ENCODE peak calls at places on chromosomes 13 and 19, in six cellular contexts. One of them, this sample, is unnamed.

GRCh38 chr13:27797228-27797624 is 4.9 kb downstream of the GSX1 start:
- DNase-seq in CD8-positive, alpha-beta memory T cell: no peak
- DNase-seq in uterus: no peak
- DNase-seq in cardiac muscle cell: peak; percentile 39
- DNase-seq in ascending aorta: no peak
- DNase-seq in mucosa of descending colon: no peak
- DNase-seq in this sample: no peak

GRCh38 chr13:113405481-113406300 is 41.8 kb upstream of the GRTP1 start:
- DNase-seq in CD8-positive, alpha-beta memory T cell: no peak
- DNase-seq in uterus: no peak
- DNase-seq in cardiac muscle cell: no peak
- DNase-seq in ascending aorta: no peak
- DNase-seq in mucosa of descending colon: no peak
- DNase-seq in this sample: no peak

GRCh38 chr19:46480409-46480808 is 9.0 kb upstream of the PNMA8A start:
- DNase-seq in CD8-positive, alpha-beta memory T cell: no peak
- DNase-seq in uterus: peak; percentile 76
- DNase-seq in cardiac muscle cell: peak; percentile 89
- DNase-seq in ascending aorta: no peak
- DNase-seq in mucosa of descending colon: no peak
- DNase-seq in this sample: peak; percentile 49

GRCh38 chr19:13826652-13827235 is 31.5 kb downstream of the ZSWIM4 start:
- DNase-seq in CD8-positive, alpha-beta memory T cell: no peak
- DNase-seq in uterus: no peak
- DNase-seq in cardiac muscle cell: no peak
- DNase-seq in ascending aorta: no peak
- DNase-seq in mucosa of descending colon: no peak
- DNase-seq in this sample: no peak

GRCh38 chr19:4018775-4019504 is 11.4 kb downstream of the PIAS4 start:
- DNase-seq in CD8-positive, alpha-beta memory T cell: no peak
- DNase-seq in uterus: no peak
- DNase-seq in cardiac muscle cell: no peak
- DNase-seq in ascending aorta: no peak
- DNase-seq in mucosa of descending colon: no peak
- DNase-seq in this sample: no peak

GRCh38 chr13:28582225-28582891 is 76.6 kb upstream of the POMP start:
- DNase-seq in CD8-positive, alpha-beta memory T cell: no peak
- DNase-seq in uterus: no peak
- DNase-seq in cardiac muscle cell: peak; percentile 15
- DNase-seq in ascending aorta: no peak
- DNase-seq in mucosa of descending colon: no peak
- DNase-seq in this sample: no peak

GRCh38 chr13:67221630-67222226 is 8.4 kb downstream of the PCDH9 start:
- DNase-seq in CD8-positive, alpha-beta memory T cell: no peak
- DNase-seq in uterus: no peak
- DNase-seq in cardiac muscle cell: peak; percentile 1
- DNase-seq in ascending aorta: no peak
- DNase-seq in mucosa of descending colon: no peak
- DNase-seq in this sample: no peak

GRCh38 chr13:64369121-64369520 is 2861.0 kb downstream of the PCDH9 start:
- DNase-seq in CD8-positive, alpha-beta memory T cell: no peak
- DNase-seq in uterus: no peak
- DNase-seq in cardiac muscle cell: peak; percentile 6
- DNase-seq in ascending aorta: no peak
- DNase-seq in mucosa of descending colon: no peak
- DNase-seq in this sample: no peak

GRCh38 chr13:110125613-110126272 is 181.2 kb downstream of the COL4A1 start:
- DNase-seq in CD8-positive, alpha-beta memory T cell: no peak
- DNase-seq in uterus: no peak
- DNase-seq in cardiac muscle cell: no peak
- DNase-seq in ascending aorta: no peak
- DNase-seq in mucosa of descending colon: no peak
- DNase-seq in this sample: no peak

GRCh38 chr13:106573855-106574254 is 5.9 kb upstream of the ARGLU1 start:
- DNase-seq in CD8-positive, alpha-beta memory T cell: no peak
- DNase-seq in uterus: peak; percentile 43
- DNase-seq in cardiac muscle cell: peak; percentile 55
- DNase-seq in ascending aorta: no peak
- DNase-seq in mucosa of descending colon: no peak
- DNase-seq in this sample: no peak

GRCh38 chr19:19062454-19063182 is 1.2 kb upstream of the SLC25A42 start:
- DNase-seq in CD8-positive, alpha-beta memory T cell: no peak
- DNase-seq in uterus: no peak
- DNase-seq in cardiac muscle cell: no peak
- DNase-seq in ascending aorta: no peak
- DNase-seq in mucosa of descending colon: no peak
- DNase-seq in this sample: no peak

GRCh38 chr13:44449999-44450821 is 76.6 kb downstream of the SERP2 start:
- DNase-seq in CD8-positive, alpha-beta memory T cell: no peak
- DNase-seq in uterus: no peak
- DNase-seq in cardiac muscle cell: no peak
- DNase-seq in ascending aorta: no peak
- DNase-seq in mucosa of descending colon: no peak
- DNase-seq in this sample: no peak

GRCh38 chr13:24407844-24408243 is 98.5 kb downstream of the C1QTNF9 start:
- DNase-seq in CD8-positive, alpha-beta memory T cell: no peak
- DNase-seq in uterus: no peak
- DNase-seq in cardiac muscle cell: no peak
- DNase-seq in ascending aorta: no peak
- DNase-seq in mucosa of descending colon: no peak
- DNase-seq in this sample: no peak

GRCh38 chr13:108924154-108924940 is 294.9 kb downstream of the MYO16 start:
- DNase-seq in CD8-positive, alpha-beta memory T cell: no peak
- DNase-seq in uterus: no peak
- DNase-seq in cardiac muscle cell: no peak
- DNase-seq in ascending aorta: no peak
- DNase-seq in mucosa of descending colon: no peak
- DNase-seq in this sample: no peak

GRCh38 chr19:4375164-4375619 is 25.2 kb downstream of the SH3GL1 start:
- DNase-seq in CD8-positive, alpha-beta memory T cell: no peak
- DNase-seq in uterus: no peak
- DNase-seq in cardiac muscle cell: no peak
- DNase-seq in ascending aorta: no peak
- DNase-seq in mucosa of descending colon: peak; percentile 70
- DNase-seq in this sample: no peak

GRCh38 chr19:35885909-35886308 is 14.4 kb downstream of the NFKBID start:
- DNase-seq in CD8-positive, alpha-beta memory T cell: no peak
- DNase-seq in uterus: no peak
- DNase-seq in cardiac muscle cell: no peak
- DNase-seq in ascending aorta: no peak
- DNase-seq in mucosa of descending colon: no peak
- DNase-seq in this sample: no peak

GRCh38 chr13:102897371-102898138 is 51.7 kb downstream of the ERCC5 start:
- DNase-seq in CD8-positive, alpha-beta memory T cell: no peak
- DNase-seq in uterus: no peak
- DNase-seq in cardiac muscle cell: no peak
- DNase-seq in ascending aorta: no peak
- DNase-seq in mucosa of descending colon: no peak
- DNase-seq in this sample: no peak

GRCh38 chr13:113150545-113151365 is 7.7 kb upstream of the PROZ start:
- DNase-seq in CD8-positive, alpha-beta memory T cell: no peak
- DNase-seq in uterus: no peak
- DNase-seq in cardiac muscle cell: no peak
- DNase-seq in ascending aorta: no peak
- DNase-seq in mucosa of descending colon: no peak
- DNase-seq in this sample: no peak

GRCh38 chr13:24074687-24075086 is 85.8 kb upstream of the SPATA13 start:
- DNase-seq in CD8-positive, alpha-beta memory T cell: no peak
- DNase-seq in uterus: no peak
- DNase-seq in cardiac muscle cell: no peak
- DNase-seq in ascending aorta: no peak
- DNase-seq in mucosa of descending colon: no peak
- DNase-seq in this sample: no peak

GRCh38 chr19:40974633-40975037 is 16.4 kb upstream of the CYP2B6 start:
- DNase-seq in CD8-positive, alpha-beta memory T cell: peak; percentile 66
- DNase-seq in uterus: peak; percentile 54
- DNase-seq in cardiac muscle cell: peak; percentile 86
- DNase-seq in ascending aorta: no peak
- DNase-seq in mucosa of descending colon: peak; percentile 74
- DNase-seq in this sample: peak; percentile 83

GRCh38 chr19:4571305-4571917 is 11.9 kb upstream of the SEMA6B start:
- DNase-seq in CD8-positive, alpha-beta memory T cell: no peak
- DNase-seq in uterus: no peak
- DNase-seq in cardiac muscle cell: peak; percentile 50
- DNase-seq in ascending aorta: no peak
- DNase-seq in mucosa of descending colon: no peak
- DNase-seq in this sample: no peak

GRCh38 chr19:7415163-7415856 is 66.6 kb downstream of the ARHGEF18 start:
- DNase-seq in CD8-positive, alpha-beta memory T cell: no peak
- DNase-seq in uterus: no peak
- DNase-seq in cardiac muscle cell: peak; percentile 40
- DNase-seq in ascending aorta: no peak
- DNase-seq in mucosa of descending colon: no peak
- DNase-seq in this sample: no peak

GRCh38 chr13:110677731-110678545 is 28.0 kb downstream of the CARS2 start:
- DNase-seq in CD8-positive, alpha-beta memory T cell: no peak
- DNase-seq in uterus: no peak
- DNase-seq in cardiac muscle cell: peak; percentile 13
- DNase-seq in ascending aorta: no peak
- DNase-seq in mucosa of descending colon: no peak
- DNase-seq in this sample: no peak

GRCh38 chr19:4379383-4380253 is 20.7 kb downstream of the SH3GL1 start:
- DNase-seq in CD8-positive, alpha-beta memory T cell: peak; percentile 17
- DNase-seq in uterus: peak; percentile 28
- DNase-seq in cardiac muscle cell: peak; percentile 63
- DNase-seq in ascending aorta: no peak
- DNase-seq in mucosa of descending colon: peak; percentile 40
- DNase-seq in this sample: no peak

GRCh38 chr19:7855426-7856276 is 18.5 kb downstream of the PRR36 start:
- DNase-seq in CD8-positive, alpha-beta memory T cell: no peak
- DNase-seq in uterus: no peak
- DNase-seq in cardiac muscle cell: no peak
- DNase-seq in ascending aorta: no peak
- DNase-seq in mucosa of descending colon: no peak
- DNase-seq in this sample: no peak

GRCh38 chr19:50362656-50363424 is 2.6 kb downstream of the NAPSA start:
- DNase-seq in CD8-positive, alpha-beta memory T cell: no peak
- DNase-seq in uterus: no peak
- DNase-seq in cardiac muscle cell: no peak
- DNase-seq in ascending aorta: no peak
- DNase-seq in mucosa of descending colon: no peak
- DNase-seq in this sample: no peak

GRCh38 chr13:30047154-30047874 is 196.9 kb upstream of the UBL3 start:
- DNase-seq in CD8-positive, alpha-beta memory T cell: no peak
- DNase-seq in uterus: no peak
- DNase-seq in cardiac muscle cell: peak; percentile 27
- DNase-seq in ascending aorta: no peak
- DNase-seq in mucosa of descending colon: no peak
- DNase-seq in this sample: no peak

GRCh38 chr13:112733661-112734379 is 44.0 kb downstream of the ATP11A start:
- DNase-seq in CD8-positive, alpha-beta memory T cell: no peak
- DNase-seq in uterus: no peak
- DNase-seq in cardiac muscle cell: no peak
- DNase-seq in ascending aorta: no peak
- DNase-seq in mucosa of descending colon: no peak
- DNase-seq in this sample: no peak

DNA sequence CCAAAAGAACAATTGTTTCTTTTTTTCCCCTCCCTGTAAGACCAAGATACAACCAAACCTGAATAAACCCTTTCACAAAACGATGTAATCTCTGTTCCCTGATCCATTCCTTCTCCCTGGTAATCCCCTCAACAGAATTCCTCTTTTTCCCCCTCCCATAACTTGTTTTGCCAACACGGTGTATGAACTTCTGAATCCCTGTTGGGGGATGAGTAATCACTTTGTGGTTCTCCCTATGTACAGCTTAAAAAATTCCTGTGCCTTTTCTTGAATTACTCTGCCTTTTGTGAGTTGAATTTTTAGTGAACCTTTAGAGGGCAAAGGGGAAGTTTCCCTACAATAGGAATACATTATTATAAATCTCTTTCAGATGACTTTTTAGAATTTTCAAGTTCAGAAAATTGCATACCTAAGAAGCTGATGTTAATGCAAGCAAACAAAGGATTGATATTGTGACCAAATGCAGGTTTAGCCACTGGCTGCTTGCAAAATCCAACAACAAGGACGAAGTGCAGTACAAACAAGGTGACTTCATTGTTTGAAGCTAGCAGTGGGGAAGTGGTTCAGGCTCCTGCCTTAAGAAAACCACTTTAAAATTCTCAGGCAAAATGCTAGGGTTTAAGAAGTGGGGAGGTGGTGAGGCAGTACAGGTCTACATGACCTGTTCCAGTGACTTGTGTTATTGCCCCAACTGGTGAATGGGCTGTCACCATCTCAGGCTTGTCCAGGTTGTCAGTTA is 15.0 kb upstream of the EPSTI1 start:
- DNase-seq in CD8-positive, alpha-beta memory T cell: no peak
- DNase-seq in uterus: no peak
- DNase-seq in cardiac muscle cell: peak; percentile 58
- DNase-seq in ascending aorta: no peak
- DNase-seq in mucosa of descending colon: no peak
- DNase-seq in this sample: peak; percentile 65
- H3K4me1 ChIP-seq in CD8-positive, alpha-beta memory T cell: no peaks in the 10 kb centered on the region
- H3K4me1 ChIP-seq in uterus: no peaks in the 10 kb centered on the region
- H3K4me1 ChIP-seq in cardiac muscle cell: peaks cover 9% of the 10 kb centered on the region
- H3K4me1 ChIP-seq in ascending aorta: no peaks in the 10 kb centered on the region
- H3K4me1 ChIP-seq in mucosa of descending colon: no peaks in the 10 kb centered on the region
- H3K4me1 ChIP-seq in this sample: peaks cover 33% of the 10 kb centered on the region

DNA sequence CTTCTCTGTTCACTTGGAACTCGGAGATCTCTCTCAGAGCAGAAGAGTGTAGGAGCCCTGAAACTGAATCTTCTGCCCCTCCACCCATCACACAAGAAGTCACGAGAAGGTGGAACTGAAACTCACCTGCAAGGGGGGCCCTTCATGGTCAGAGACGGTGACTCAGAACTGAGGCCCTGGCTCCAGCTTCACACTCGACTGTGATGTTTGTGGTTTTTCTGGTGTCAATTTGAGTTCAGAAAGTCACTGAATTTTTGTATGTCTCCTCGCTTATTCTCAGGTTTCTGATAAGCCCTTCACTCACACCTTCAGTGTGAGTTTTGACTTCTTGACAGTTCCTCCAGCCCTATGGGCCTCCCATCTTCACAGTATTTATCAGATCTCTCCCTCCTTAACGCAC is 23.1 kb downstream of the SIGLEC5 start:
- DNase-seq in CD8-positive, alpha-beta memory T cell: peak; percentile 6
- DNase-seq in uterus: no peak
- DNase-seq in cardiac muscle cell: no peak
- DNase-seq in ascending aorta: no peak
- DNase-seq in mucosa of descending colon: no peak
- DNase-seq in this sample: no peak
- H3K4me1 ChIP-seq in CD8-positive, alpha-beta memory T cell: no peaks in the 10 kb centered on the region
- H3K4me1 ChIP-seq in uterus: no peaks in the 10 kb centered on the region
- H3K4me1 ChIP-seq in cardiac muscle cell: no peaks in the 10 kb centered on the region
- H3K4me1 ChIP-seq in ascending aorta: no peaks in the 10 kb centered on the region
- H3K4me1 ChIP-seq in mucosa of descending colon: no peaks in the 10 kb centered on the region
- H3K4me1 ChIP-seq in this sample: no peaks in the 10 kb centered on the region

GRCh38 chr19:44745887-44746600 is 2.5 kb upstream of the BCL3 start:
- DNase-seq in CD8-positive, alpha-beta memory T cell: no peak
- DNase-seq in uterus: no peak
- DNase-seq in cardiac muscle cell: no peak
- DNase-seq in ascending aorta: no peak
- DNase-seq in mucosa of descending colon: no peak
- DNase-seq in this sample: no peak
- H3K4me1 ChIP-seq in CD8-positive, alpha-beta memory T cell: peaks cover 24% of the 10 kb centered on the region
- H3K4me1 ChIP-seq in uterus: peaks cover 10% of the 10 kb centered on the region
- H3K4me1 ChIP-seq in cardiac muscle cell: peaks cover 4% of the 10 kb centered on the region
- H3K4me1 ChIP-seq in ascending aorta: peaks cover 41% of the 10 kb centered on the region
- H3K4me1 ChIP-seq in mucosa of descending colon: peaks cover 70% of the 10 kb centered on the region
- H3K4me1 ChIP-seq in this sample: peaks cover 17% of the 10 kb centered on the region

GRCh38 chr19:38270587-38271167 is 6.3 kb downstream of the SPINT2 start:
- DNase-seq in CD8-positive, alpha-beta memory T cell: no peak
- DNase-seq in uterus: no peak
- DNase-seq in cardiac muscle cell: no peak
- DNase-seq in ascending aorta: no peak
- DNase-seq in mucosa of descending colon: no peak
- DNase-seq in this sample: no peak
- H3K4me1 ChIP-seq in CD8-positive, alpha-beta memory T cell: peaks cover 3% of the 10 kb centered on the region
- H3K4me1 ChIP-seq in uterus: no peaks in the 10 kb centered on the region
- H3K4me1 ChIP-seq in cardiac muscle cell: peaks cover 40% of the 10 kb centered on the region
- H3K4me1 ChIP-seq in ascending aorta: peaks cover 68% of the 10 kb centered on the region
- H3K4me1 ChIP-seq in mucosa of descending colon: peaks cover 61% of the 10 kb centered on the region
- H3K4me1 ChIP-seq in this sample: peaks cover 2% of the 10 kb centered on the region